ENCODE peak calls at places on chromosomes 1 and 21, in eight cellular contexts. L is dorsolateral prefrontal cortex; A is bronchial epithelial cell; G is cardiac fibroblast; C is sigmoid colon; Q is WERI-Rb-1; S is CD8-positive, alpha-beta T cell; B is coronary artery. M is an unnamed sample.

GRCh38 chr1:217089239-217090014 is 366.2 kb upstream of the ESRRG start:
- DNase-seq in L (peak), A (peak), G (peak), C (no peak), Q (no peak), S (no peak), B (no peak), M (peak)

GRCh38 chr1:183710734-183711133 is 57.6 kb upstream of the APOBEC4 start:
- DNase-seq in L (no peak), A (no peak), G (no peak), C (no peak), Q (no peak), S (no peak), B (no peak), M (no peak)

GRCh38 chr1:99662581-99663208 is 16.8 kb downstream of the PALMD start:
- DNase-seq in L (no peak), A (peak), G (peak), C (peak), Q (no peak), S (no peak), B (peak), M (peak)

GRCh38 chr1:89760496-89760895 is 60.3 kb upstream of the LRRC8D start:
- DNase-seq in L (no peak), A (no peak), G (peak), C (no peak), Q (no peak), S (no peak), B (no peak), M (no peak)

GRCh38 chr21:19874521-19874920 is 1123.7 kb upstream of the NCAM2 start:
- DNase-seq in L (no peak), A (no peak), G (no peak), C (no peak), Q (no peak), S (no peak), B (no peak), M (no peak)

GRCh38 chr1:1806890-1807289 is 28.6 kb upstream of the NADK start:
- DNase-seq in L (peak), A (no peak), G (peak), C (no peak), Q (no peak), S (no peak), B (no peak), M (no peak)

GRCh38 chr1:203158967-203159665 is 16.5 kb downstream of the MYBPH start:
- DNase-seq in L (no peak), A (no peak), G (no peak), C (no peak), Q (no peak), S (no peak), B (no peak), M (no peak)

GRCh38 chr1:100834779-100835645 is 59.6 kb downstream of the EXTL2 start:
- DNase-seq in L (peak), A (no peak), G (peak), C (no peak), Q (no peak), S (no peak), B (no peak), M (no peak)

GRCh38 chr1:17725084-17725718 is 29.9 kb upstream of the ACTL8 start:
- DNase-seq in L (no peak), A (peak), G (no peak), C (no peak), Q (no peak), S (no peak), B (no peak), M (no peak)

GRCh38 chr21:39625211-39625895 is 12.6 kb downstream of the B3GALT5 start:
- DNase-seq in L (no peak), A (no peak), G (no peak), C (no peak), Q (no peak), S (no peak), B (no peak), M (no peak)

GRCh38 chr1:118339431-118340146 is 154.6 kb upstream of the SPAG17 start:
- DNase-seq in L (no peak), A (peak), G (no peak), C (no peak), Q (peak), S (no peak), B (no peak), M (peak)

GRCh38 chr1:10068605-10069294 is 36.0 kb downstream of the UBE4B start:
- DNase-seq in L (no peak), A (peak), G (no peak), C (no peak), Q (no peak), S (no peak), B (no peak), M (peak)

GRCh38 chr1:173057984-173058383 is 7.2 kb upstream of the TNFSF18 start:
- DNase-seq in L (no peak), A (no peak), G (no peak), C (no peak), Q (no peak), S (no peak), B (no peak), M (no peak)

GRCh38 chr1:109482796-109483638 is 688 bp upstream of the ATXN7L2 start:
- DNase-seq in L (peak), A (no peak), G (no peak), C (peak), Q (peak), S (peak), B (no peak), M (no peak)

GRCh38 chr21:31656199-31657095 is 3.0 kb upstream of the SOD1 start:
- DNase-seq in L (no peak), A (no peak), G (no peak), C (no peak), Q (no peak), S (no peak), B (no peak), M (peak)

GRCh38 chr1:87115317-87115885 is 201.0 kb downstream of the HS2ST1 start:
- DNase-seq in L (no peak), A (peak), G (peak), C (no peak), Q (no peak), S (no peak), B (no peak), M (peak)

GRCh38 chr1:229991724-229992333 is 75.2 kb upstream of the GALNT2 start:
- DNase-seq in L (no peak), A (no peak), G (no peak), C (no peak), Q (no peak), S (no peak), B (no peak), M (no peak)

GRCh38 chr1:12087797-12088314 is 24.8 kb downstream of the TNFRSF8 start:
- DNase-seq in L (no peak), A (no peak), G (no peak), C (no peak), Q (no peak), S (peak), B (no peak), M (no peak)

GRCh38 chr1:234915923-234916675 is 212.5 kb downstream of the TOMM20 start:
- DNase-seq in L (no peak), A (no peak), G (peak), C (peak), Q (no peak), S (no peak), B (no peak), M (no peak)

GRCh38 chr1:226520640-226521355 is 27.8 kb upstream of the STUM start:
- DNase-seq in L (no peak), A (no peak), G (no peak), C (no peak), Q (no peak), S (no peak), B (peak), M (no peak)

GRCh38 chr1:223454959-223455358 is 61.7 kb downstream of the CCDC185 start:
- DNase-seq in L (no peak), A (no peak), G (no peak), C (no peak), Q (no peak), S (no peak), B (no peak), M (no peak)

GRCh38 chr1:44048816-44049215 is 17.6 kb upstream of the SLC6A9 start:
- DNase-seq in L (no peak), A (peak), G (peak), C (no peak), Q (no peak), S (no peak), B (no peak), M (peak)

GRCh38 chr21:14562959-14563358 is 16.8 kb upstream of the SAMSN1 start:
- DNase-seq in L (no peak), A (no peak), G (no peak), C (no peak), Q (no peak), S (no peak), B (no peak), M (no peak)

GRCh38 chr1:90879281-90879680 is 142.6 kb downstream of the ZNF644 start:
- DNase-seq in L (no peak), A (peak), G (peak), C (no peak), Q (no peak), S (no peak), B (no peak), M (no peak)

GRCh38 chr1:245990315-245991022 is 516.6 kb downstream of the SMYD3 start:
- DNase-seq in L (no peak), A (no peak), G (no peak), C (no peak), Q (no peak), S (no peak), B (no peak), M (no peak)

GRCh38 chr1:150997949-150998348 is 8.8 kb downstream of the MINDY1 start:
- DNase-seq in L (no peak), A (peak), G (no peak), C (no peak), Q (no peak), S (no peak), B (no peak), M (peak)

GRCh38 chr1:57704231-57704630 is 280.4 kb upstream of the DAB1 start:
- DNase-seq in L (no peak), A (no peak), G (no peak), C (no peak), Q (no peak), S (no peak), B (no peak), M (no peak)

GRCh38 chr1:44031051-44031899 is at the start of gene SLC6A9:
- DNase-seq in L (no peak), A (peak), G (peak), C (peak), Q (peak), S (peak), B (peak), M (peak)

GRCh38 chr1:19683351-19683750 is 18.7 kb downstream of the HTR6 start:
- DNase-seq in L (no peak), A (no peak), G (no peak), C (no peak), Q (no peak), S (no peak), B (no peak), M (no peak)

GRCh38 chr1:165843304-165843703 is 15.9 kb downstream of the UCK2 start:
- DNase-seq in L (no peak), A (peak), G (no peak), C (no peak), Q (no peak), S (no peak), B (no peak), M (peak)

GRCh38 chr1:155175927-155176371 is 2.3 kb downstream of the TRIM46 start:
- DNase-seq in L (peak), A (no peak), G (no peak), C (peak), Q (peak), S (peak), B (peak), M (no peak)

GRCh38 chr1:95375201-95375600 is 141.2 kb downstream of the RWDD3 start:
- DNase-seq in L (no peak), A (no peak), G (no peak), C (no peak), Q (no peak), S (no peak), B (no peak), M (no peak)

GRCh38 chr1:204268101-204268500 is 54.3 kb upstream of the GOLT1A start:
- DNase-seq in L (no peak), A (no peak), G (no peak), C (no peak), Q (no peak), S (no peak), B (no peak), M (no peak)

GRCh38 chr1:204443260-204443619 is 31.6 kb upstream of the PPP1R15B start:
- DNase-seq in L (no peak), A (peak), G (no peak), C (no peak), Q (no peak), S (no peak), B (no peak), M (peak)

GRCh38 chr1:150477733-150478132 is 9.5 kb upstream of the TARS2 start:
- DNase-seq in L (no peak), A (peak), G (peak), C (no peak), Q (no peak), S (no peak), B (no peak), M (peak)

GRCh38 chr1:70820995-70821394 is 226.6 kb downstream of the PTGER3 start:
- DNase-seq in L (no peak), A (no peak), G (no peak), C (no peak), Q (no peak), S (no peak), B (no peak), M (no peak)

GRCh38 chr1:29687601-29688244 is 451.4 kb downstream of the PTPRU start:
- DNase-seq in L (no peak), A (no peak), G (peak), C (peak), Q (no peak), S (no peak), B (peak), M (no peak)

GRCh38 chr1:212515329-212515760 is 82.6 kb downstream of the NENF start:
- DNase-seq in L (no peak), A (no peak), G (no peak), C (no peak), Q (peak), S (no peak), B (no peak), M (no peak)

GRCh38 chr1:84758968-84759491 is 68.8 kb upstream of the SSX2IP start:
- DNase-seq in L (peak), A (no peak), G (peak), C (no peak), Q (no peak), S (no peak), B (no peak), M (no peak)
- H3K4me3 ChIP-seq in L (no peak), A (no peak), G (no peak), C (no peak), Q (no peak), S (no peak), B (peak), M (no peak)

GRCh38 chr1:167938083-167938482 is 1.2 kb upstream of the MPC2 start:
- DNase-seq in L (no peak), A (no peak), G (peak), C (no peak), Q (no peak), S (no peak), B (no peak), M (peak)
- H3K4me3 ChIP-seq in L (peak), A (peak), G (peak), C (peak), Q (no peak), S (peak), B (peak), M (peak)

GRCh38 chr1:24096737-24097103 is 15.2 kb downstream of the MYOM3 start:
- DNase-seq in L (no peak), A (no peak), G (no peak), C (no peak), Q (no peak), S (no peak), B (no peak), M (no peak)
- H3K4me3 ChIP-seq in L (no peak), A (no peak), G (no peak), C (no peak), Q (no peak), S (no peak), B (no peak), M (no peak)

GRCh38 chr1:224933584-224933983 is 4.1 kb downstream of the DNAH14 start:
- DNase-seq in L (no peak), A (no peak), G (no peak), C (no peak), Q (no peak), S (no peak), B (no peak), M (no peak)

GRCh38 chr1:224932607-224933249 is 3.3 kb downstream of the DNAH14 start:
- DNase-seq in L (no peak), A (no peak), G (no peak), C (no peak), Q (no peak), S (no peak), B (no peak), M (no peak)

GRCh38 chr1:224931605-224932004 is 2.1 kb downstream of the DNAH14 start:
- DNase-seq in L (no peak), A (no peak), G (no peak), C (no peak), Q (no peak), S (no peak), B (no peak), M (no peak)

GRCh38 chr1:224929335-224930237 is at the start of gene DNAH14:
- DNase-seq in L (peak), A (peak), G (peak), C (peak), Q (peak), S (no peak), B (no peak), M (peak)

GRCh38 chr1:224928906-224929305 is 569 bp upstream of the DNAH14 start:
- DNase-seq in L (no peak), A (no peak), G (no peak), C (no peak), Q (no peak), S (no peak), B (no peak), M (no peak)
- H3K4me3 ChIP-seq in L (no peak), A (peak), G (peak), C (peak), Q (peak), S (no peak), B (peak), M (peak)

GRCh38 chr1:66993076-66993475 is 60.9 kb downstream of the SLC35D1 start:
- DNase-seq in L (no peak), A (no peak), G (no peak), C (no peak), Q (no peak), S (no peak), B (no peak), M (no peak)

GRCh38 chr1:66998972-66999371 is 55.0 kb downstream of the SLC35D1 start:
- DNase-seq in L (no peak), A (peak), G (no peak), C (no peak), Q (no peak), S (no peak), B (no peak), M (peak)

GRCh38 chr1:67001682-67002425 is 52.1 kb downstream of the SLC35D1 start:
- DNase-seq in L (no peak), A (no peak), G (no peak), C (no peak), Q (no peak), S (no peak), B (no peak), M (no peak)

GRCh38 chr1:66999640-67000400 is 54.1 kb downstream of the SLC35D1 start:
- DNase-seq in L (no peak), A (no peak), G (no peak), C (no peak), Q (no peak), S (no peak), B (no peak), M (no peak)

DNA sequence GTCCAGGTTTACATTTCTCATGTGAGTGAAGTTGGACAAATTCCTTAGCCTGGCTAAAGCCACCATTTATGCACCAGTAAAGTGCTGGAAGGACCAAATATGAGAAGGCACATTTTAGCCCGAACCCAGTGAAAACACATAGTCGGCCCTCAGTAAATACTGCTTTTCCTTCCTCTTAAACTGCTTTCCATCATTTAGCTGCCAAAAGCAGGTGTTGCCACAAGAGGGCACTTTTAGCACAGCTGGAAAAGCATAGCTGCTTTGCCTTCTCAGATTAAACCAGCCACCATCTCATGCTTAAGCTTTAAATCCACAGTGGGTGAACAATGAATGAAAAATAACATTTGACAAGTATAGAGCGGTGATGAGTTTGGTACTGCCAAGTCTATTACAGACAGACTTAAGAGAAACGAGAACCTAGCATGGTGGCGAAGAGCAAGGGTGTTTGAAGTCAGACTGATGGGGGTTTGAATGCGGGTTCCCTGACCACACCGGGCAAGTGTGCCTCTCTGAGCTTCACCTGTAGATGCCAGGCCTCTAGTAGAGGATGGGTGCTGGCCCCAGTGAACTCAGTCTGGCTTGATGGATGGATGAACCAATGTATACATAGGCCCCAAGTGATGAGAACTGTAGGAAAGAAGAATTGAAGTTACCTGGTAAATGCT is 57.8 kb downstream of the SLC35D1 start:
- DNase-seq in L (peak), A (peak), G (peak), C (peak), Q (peak), S (peak), B (peak), M (peak)
- H3K4me3 ChIP-seq in L (no peak), A (no peak), G (no peak), C (no peak), Q (no peak), S (no peak), B (no peak), M (no peak)

DNA sequence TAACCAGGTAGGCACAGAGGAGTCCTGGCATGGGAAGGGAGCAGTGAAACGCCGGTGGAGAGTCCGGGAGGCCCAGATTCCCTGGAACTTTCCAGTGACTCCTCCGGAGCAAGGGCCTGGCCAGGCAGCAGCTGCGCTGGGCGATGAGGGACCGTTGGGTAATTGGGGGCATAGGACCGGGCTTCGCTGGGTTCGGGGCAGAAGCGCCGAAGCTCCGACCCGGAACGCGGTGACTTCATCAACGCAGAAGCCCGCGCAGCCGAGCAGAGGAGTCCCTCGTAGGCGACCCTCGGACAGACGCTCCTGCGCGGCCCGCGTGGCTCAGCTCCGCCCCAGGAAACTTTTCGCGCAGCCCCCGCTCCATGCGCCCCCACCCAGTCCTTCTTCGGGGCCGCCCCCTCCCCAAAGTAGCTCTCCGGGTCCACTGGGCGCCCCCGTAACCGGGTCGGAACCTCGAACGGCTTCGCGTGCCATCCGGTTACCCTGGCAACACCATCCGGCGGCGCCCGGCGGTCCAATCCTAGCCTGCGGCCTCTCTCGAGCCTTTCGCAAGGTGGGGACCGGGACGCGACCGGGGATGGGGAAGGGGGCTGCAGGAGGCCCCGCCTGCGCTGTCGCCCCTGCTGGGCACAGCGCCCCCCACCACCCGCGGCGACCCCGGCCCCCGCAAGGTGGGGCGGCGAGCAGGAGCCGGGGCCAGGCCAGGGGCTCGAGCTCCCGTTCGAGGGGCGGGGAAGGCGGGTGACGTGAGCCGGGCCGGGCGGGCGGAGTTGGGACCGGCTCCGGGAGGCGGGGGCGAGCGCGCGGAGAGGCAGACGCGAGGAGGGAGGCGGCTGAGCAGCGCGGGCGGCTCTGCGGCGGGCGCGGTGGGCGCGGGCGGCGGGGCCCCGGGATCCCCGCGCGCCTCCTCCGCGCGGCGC is at the start of gene AJAP1:
- DNase-seq in L (peak), A (no peak), G (no peak), C (no peak), Q (peak), S (no peak), B (no peak), M (no peak)
- H3K4me3 ChIP-seq in L (peak), A (peak), G (no peak), C (peak), Q (peak), S (no peak), B (peak), M (no peak)

DNA sequence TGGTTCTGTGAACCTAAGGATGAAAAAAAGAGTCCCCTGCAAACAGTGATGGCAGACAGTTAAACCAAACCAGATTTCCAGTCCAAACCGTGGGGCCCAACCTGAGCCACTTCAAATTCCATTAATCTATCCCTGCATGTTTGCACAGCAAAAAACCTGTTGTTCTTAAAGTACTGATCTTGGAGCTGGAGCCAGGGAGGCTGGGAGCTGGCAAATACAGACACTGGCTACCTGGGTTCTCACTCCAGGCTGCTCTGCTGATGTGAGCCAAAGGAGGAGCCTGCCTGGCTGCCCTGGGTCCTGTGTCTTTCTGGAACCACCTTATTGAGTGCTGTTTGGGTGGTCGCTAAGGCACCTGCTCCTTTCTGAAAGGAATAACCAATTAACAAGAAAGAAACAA is 16.4 kb downstream of the LDLRAD1 start:
- DNase-seq in L (no peak), A (no peak), G (no peak), C (no peak), Q (no peak), S (no peak), B (no peak), M (no peak)
- H3K4me3 ChIP-seq in L (no peak), A (no peak), G (no peak), C (no peak), Q (no peak), S (no peak), B (no peak), M (no peak)

M was measured in epithelial cell of esophagus.